ENCODE peak calls at places on chromosomes 7 and 10, in five cellular contexts. M is NCI-H748 treated with DMSO at 0.1 percent for 48 hours, B is renal cortical epithelial cell, W is dermis microvascular lymphatic vessel endothelial cell, X is HTR-8/SVneo. P is an unnamed sample.

GRCh38 chr7:5526190-5527037 is 102.8 kb upstream of the TNRC18 start:
- DNase-seq in W (no peak), X (no peak), M (no peak), B (peak), P (no peak)

GRCh38 chr10:95447733-95448132 is 113.4 kb downstream of the SORBS1 start:
- DNase-seq in M (no peak), W (no peak), B (no peak), X (no peak), P (no peak)

GRCh38 chr10:96334888-96335526 is 23.8 kb downstream of the OPALIN start:
- DNase-seq in M (peak), X (peak), W (peak), B (peak), P (no peak)

GRCh38 chr10:75352650-75353049 is 48.9 kb downstream of the ZNF503 start:
- DNase-seq in B (peak), M (no peak), X (peak), W (no peak), P (no peak)

GRCh38 chr10:132178046-132178445 is 8.7 kb upstream of the DPYSL4 start:
- DNase-seq in W (no peak), X (no peak), M (no peak), B (no peak), P (no peak)

GRCh38 chr7:17016402-17017010 is 134.7 kb upstream of the AGR3 start:
- DNase-seq in B (no peak), X (no peak), W (no peak), M (no peak), P (no peak)

GRCh38 chr7:128923411-128923800 is 12.9 kb upstream of the KCP start:
- DNase-seq in B (no peak), X (no peak), M (no peak), W (no peak), P (no peak)

GRCh38 chr10:14129770-14130169 is 201.0 kb downstream of the FRMD4A start:
- DNase-seq in W (no peak), M (no peak), B (no peak), X (no peak), P (no peak)

GRCh38 chr7:132489776-132490237 is 86.5 kb downstream of the PLXNA4 start:
- DNase-seq in M (no peak), B (no peak), X (no peak), W (no peak), P (no peak)

GRCh38 chr10:26857991-26858706 is 2.6 kb downstream of the ABI1 start:
- DNase-seq in W (no peak), M (no peak), B (peak), X (no peak), P (no peak)

GRCh38 chr7:22645418-22646181 is 81.4 kb upstream of the IL6 start:
- DNase-seq in X (no peak), M (no peak), B (no peak), W (no peak), P (no peak)

P was measured in NCI-H774.